ENCODE peak calls at places on chromosome 21, in six cellular contexts. U is activated CD8-positive, alpha-beta memory T cell treated with anti-CD3 and anti-CD28 coated beads for 24 hours; A is NCI-H1694; V is activated CD4-positive, CD25-positive, alpha-beta regulatory T cell; P is NCI-H1105 treated with DMSO at 0.1 percent for 48 hours; W is cardiac septum. D is an unnamed sample.

GRCh38 chr21:26449161-26449560 is 123.9 kb downstream of the CYYR1 start:
- DNase-seq in V (no peak), A (no peak), U (no peak), W (no peak), P (no peak), D (no peak)

GRCh38 chr21:42155045-42155855 is 63.7 kb upstream of the ABCG1 start:
- DNase-seq in P (no peak), V (no peak), W (peak; percentile 62), A (no peak), U (peak; percentile 51), D (no peak)

GRCh38 chr21:45390121-45390751 is 14.7 kb upstream of the COL18A1 start:
- DNase-seq in V (no peak), W (peak; percentile 54), U (no peak), P (no peak), A (no peak), D (no peak)

GRCh38 chr21:32184485-32184884 is 94.4 kb downstream of the MIS18A start:
- DNase-seq in W (no peak), V (no peak), A (peak; percentile 17), P (no peak), U (no peak), D (no peak)

GRCh38 chr21:44459712-44460440 is 4.6 kb downstream of the LRRC3 start:
- DNase-seq in P (no peak), U (no peak), A (no peak), W (no peak), V (no peak), D (no peak)

GRCh38 chr21:27693376-27693775 is 726.5 kb upstream of the ADAMTS5 start:
- DNase-seq in V (no peak), W (no peak), A (no peak), U (no peak), P (no peak), D (no peak)

GRCh38 chr21:31921079-31921478 is 48.3 kb downstream of the HUNK start:
- DNase-seq in W (no peak), V (no peak), U (no peak), P (no peak), A (no peak), D (no peak)

GRCh38 chr21:45497846-45498645 is 44.2 kb downstream of the SLC19A1 start:
- DNase-seq in V (no peak), P (no peak), W (peak; percentile 46), U (no peak), A (no peak), D (no peak)

GRCh38 chr21:33362044-33362555 is 37.3 kb downstream of the IFNAR1 start:
- DNase-seq in W (peak; percentile 84), V (no peak), U (peak; percentile 78), P (no peak), A (no peak), D (no peak)

GRCh38 chr21:19853061-19853460 is 1145.1 kb upstream of the NCAM2 start:
- DNase-seq in A (no peak), V (no peak), P (no peak), W (no peak), U (no peak), D (no peak)

GRCh38 chr21:20258542-20258941 is 739.7 kb upstream of the NCAM2 start:
- DNase-seq in A (no peak), U (no peak), W (no peak), V (no peak), P (no peak), D (no peak)

GRCh38 chr21:32412162-32412997 is at the start of gene EVA1C:
- DNase-seq in W (peak; percentile 79), U (peak; percentile 88), V (peak; percentile 36), A (peak; percentile 61), P (peak; percentile 71), D (peak; percentile 57)

GRCh38 chr21:25867041-25867440 is 132.3 kb downstream of the GABPA start:
- DNase-seq in W (no peak), A (no peak), V (no peak), P (no peak), U (no peak), D (no peak)

GRCh38 chr21:26840206-26840605 is 5.0 kb downstream of the ADAMTS1 start:
- DNase-seq in W (no peak), V (no peak), U (no peak), P (no peak), A (no peak), D (no peak)

GRCh38 chr21:35239811-35240219 is 190.7 kb upstream of the RUNX1 start:
- DNase-seq in P (peak; percentile 95), A (peak; percentile 99), W (no peak), V (no peak), U (no peak), D (no peak)

GRCh38 chr21:46492851-46493250 is 34.2 kb downstream of the DIP2A start:
- DNase-seq in P (no peak), A (no peak), U (no peak), V (no peak), W (no peak), D (no peak)

GRCh38 chr21:42118901-42119300 is 47.8 kb downstream of the UMODL1 start:
- DNase-seq in V (no peak), U (no peak), A (no peak), W (no peak), P (no peak), D (no peak)

GRCh38 chr21:31710586-31710985 is 21.3 kb downstream of the SCAF4 start:
- DNase-seq in V (no peak), U (no peak), A (peak; percentile 55), W (no peak), P (no peak), D (no peak)

GRCh38 chr21:36847189-36847588 is 119.3 kb downstream of the HLCS start:
- DNase-seq in U (no peak), W (no peak), V (no peak), P (no peak), A (no peak), D (no peak)

GRCh38 chr21:44919111-44919912 is 1.4 kb downstream of the ITGB2 start:
- DNase-seq in A (no peak), P (no peak), U (no peak), V (no peak), W (no peak), D (no peak)

GRCh38 chr21:43355925-43356289 is 71.0 kb downstream of the SIK1 start:
- DNase-seq in P (no peak), A (no peak), U (no peak), V (no peak), W (no peak), D (no peak)

GRCh38 chr21:33931799-33932390 is 16.3 kb upstream of the ATP5PO start:
- DNase-seq in V (no peak), P (no peak), U (peak; percentile 76), W (no peak), A (no peak), D (no peak)

GRCh38 chr21:16870116-16870515 is 642.7 kb upstream of the CXADR start:
- DNase-seq in V (no peak), P (no peak), U (no peak), A (no peak), W (no peak), D (no peak)

GRCh38 chr21:14773777-14774345 is 227.7 kb upstream of the SAMSN1 start:
- DNase-seq in V (peak; percentile 43), W (no peak), P (peak; percentile 31), U (peak; percentile 81), A (peak; percentile 32), D (no peak)

GRCh38 chr21:25790122-25790951 is 55.6 kb downstream of the GABPA start:
- DNase-seq in U (peak; percentile 64), W (no peak), V (no peak), P (peak; percentile 74), A (peak; percentile 87), D (no peak)

GRCh38 chr21:45015469-45015860 is 58.9 kb upstream of the ADARB1 start:
- DNase-seq in A (no peak), W (peak; percentile 35), V (no peak), U (no peak), P (no peak), D (no peak)

GRCh38 chr21:15682182-15682895 is 47.4 kb upstream of the USP25 start:
- DNase-seq in P (no peak), U (no peak), A (no peak), V (no peak), W (no peak), D (no peak)

GRCh38 chr21:16040601-16041000 is 310.8 kb downstream of the USP25 start:
- DNase-seq in A (no peak), U (no peak), P (no peak), V (no peak), W (no peak), D (no peak)

GRCh38 chr21:45655071-45655470 is 11.5 kb downstream of the PCBP3 start:
- DNase-seq in P (no peak), V (no peak), U (no peak), A (no peak), W (no peak), D (no peak)

GRCh38 chr21:18370292-18370691 is 33.3 kb downstream of the TMPRSS15 start:
- DNase-seq in V (no peak), W (no peak), U (no peak), P (no peak), A (no peak), D (no peak)

GRCh38 chr21:41681939-41682718 is 84.7 kb downstream of the RIPK4 start:
- DNase-seq in V (no peak), W (no peak), A (no peak), P (no peak), U (no peak), D (no peak)

GRCh38 chr21:29449306-29449940 is 150.7 kb downstream of the BACH1 start:
- DNase-seq in W (no peak), U (no peak), P (no peak), A (no peak), V (no peak), D (no peak)

GRCh38 chr21:45538381-45539045 is 3.7 kb downstream of the SLC19A1 start:
- DNase-seq in P (no peak), U (peak; percentile 55), A (no peak), W (peak; percentile 49), V (no peak), D (no peak)

GRCh38 chr21:34200288-34200905 is 127.0 kb downstream of the MRPS6 start:
- DNase-seq in P (no peak), W (no peak), A (no peak), V (no peak), U (peak; percentile 32), D (no peak)

GRCh38 chr21:32253215-32253641 is 25.6 kb downstream of the MIS18A start:
- DNase-seq in V (no peak), P (no peak), A (no peak), U (no peak), W (peak; percentile 78), D (no peak)

GRCh38 chr21:41766883-41767605 is at the start of gene RIPK4:
- DNase-seq in A (no peak), U (peak; percentile 79), P (peak; percentile 82), V (peak; percentile 38), W (peak; percentile 66), D (no peak)

GRCh38 chr21:29238052-29238966 is 60.4 kb upstream of the BACH1 start:
- DNase-seq in V (no peak), A (no peak), P (no peak), U (no peak), W (no peak), D (no peak)

GRCh38 chr21:44420416-44421205 is 34.7 kb upstream of the LRRC3 start:
- DNase-seq in W (peak; percentile 20), A (no peak), V (no peak), P (no peak), U (no peak), D (no peak)

GRCh38 chr21:15003463-15004135 is 61.2 kb downstream of the NRIP1 start:
- DNase-seq in U (no peak), W (no peak), A (no peak), P (peak; percentile 94), V (no peak), D (no peak)

D was measured in substantia nigra.